ENCODE peak calls at places on chromosomes 16 and 17, in six cellular contexts. Q is psoas muscle, T is adrenal gland, G is tibial artery, X is mammary epithelial cell, D is OCI-LY7. V is an unnamed sample.
A peak's percentile ranks its signal among the peaks of the same experiment; 100 is the strongest.

GRCh38 chr16:30984669-30985400 is at the start of gene HSD3B7:
- DNase-seq in G (peak; percentile 93), T (peak; percentile 92), X (peak; percentile 64), Q (peak; percentile 94), D (peak; percentile 69), V (peak; percentile 93)

GRCh38 chr17:81037026-81037782 is 2.3 kb downstream of the BAIAP2 start:
- DNase-seq in G (peak; percentile 92), Q (peak; percentile 84), X (no peak), D (no peak), T (peak; percentile 70), V (peak; percentile 91)

GRCh38 chr16:66335704-66336329 is 30.7 kb upstream of the CDH5 start:
- DNase-seq in X (no peak), G (no peak), D (no peak), T (peak; percentile 22), Q (no peak), V (no peak)

GRCh38 chr16:10765772-10766171 is 22.1 kb downstream of the NUBP1 start:
- DNase-seq in Q (no peak), X (no peak), D (no peak), T (no peak), G (no peak), V (no peak)

GRCh38 chr17:70527364-70527888 is 358.1 kb downstream of the KCNJ2 start:
- DNase-seq in X (no peak), G (no peak), T (no peak), D (no peak), Q (no peak), V (no peak)

GRCh38 chr17:16352303-16352837 is 899 bp downstream of the CENPV start:
- DNase-seq in Q (peak; percentile 39), T (peak; percentile 43), X (peak; percentile 19), G (peak; percentile 63), D (peak; percentile 51), V (peak; percentile 76)

GRCh38 chr17:42016411-42016831 is 818 bp downstream of the DNAJC7 start:
- DNase-seq in D (peak; percentile 16), X (peak; percentile 14), Q (no peak), G (no peak), T (peak; percentile 33), V (no peak)

GRCh38 chr17:17208013-17208412 is 1.9 kb upstream of the PLD6 start:
- DNase-seq in G (no peak), X (no peak), Q (no peak), D (no peak), T (no peak), V (no peak)

DNA sequence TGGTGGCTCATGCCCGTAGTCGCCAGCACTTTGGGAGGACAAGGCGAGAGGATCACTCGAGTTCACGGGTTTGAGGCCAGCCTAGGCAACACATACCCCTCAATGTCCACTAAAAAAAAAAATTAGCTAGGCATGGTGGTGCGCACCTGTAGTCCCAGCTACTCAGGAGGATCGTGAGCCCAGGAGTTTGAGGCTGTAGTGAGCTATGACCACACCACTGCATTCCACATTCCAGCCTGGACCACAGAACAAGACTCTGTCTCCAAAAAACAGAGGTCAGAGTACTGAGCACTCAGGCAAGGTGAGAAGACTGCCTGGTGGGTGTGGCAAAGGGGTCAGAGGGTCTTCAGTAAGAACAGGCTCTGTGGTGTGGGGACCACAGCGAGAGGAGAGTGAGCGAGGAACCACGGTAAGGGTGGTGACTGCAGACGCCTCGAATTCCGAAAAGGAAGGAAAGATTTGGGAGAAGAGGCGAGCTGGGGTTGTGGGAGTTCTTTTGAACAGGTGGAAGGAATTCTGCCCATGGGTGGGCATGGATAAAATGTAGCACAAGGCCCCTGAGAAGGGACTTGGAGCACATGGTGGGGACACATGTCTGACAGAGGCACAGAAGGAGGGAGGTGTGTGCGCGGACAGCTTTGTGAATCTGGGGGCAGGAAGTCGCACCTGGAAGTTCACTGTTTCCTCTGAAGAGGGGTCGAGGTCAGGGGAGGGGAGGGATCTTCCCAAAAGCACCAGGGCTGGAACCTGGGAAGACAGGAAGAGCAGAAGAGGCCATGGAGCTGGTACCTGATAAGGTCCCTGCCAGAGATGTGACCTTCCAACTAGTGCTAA is 134.6 kb downstream of the PARN start:
- DNase-seq in Q (no peak), X (no peak), D (no peak), T (no peak), G (no peak), V (no peak)
- H3K4me1 ChIP-seq in Q (peaks cover 66% of the 10 kb centered on the region), X (peaks cover 24% of the 10 kb centered on the region), D (no peaks in the 10 kb centered on the region), T (peaks cover 27% of the 10 kb centered on the region), G (peaks cover 2% of the 10 kb centered on the region), V (peaks cover 15% of the 10 kb centered on the region)

GRCh38 chr16:78705694-78706093 is 606.2 kb downstream of the WWOX start:
- DNase-seq in D (peak; percentile 22), G (no peak), X (peak; percentile 66), Q (no peak), T (no peak), V (no peak)
- TF ChIP-seq CTCF in D (peak; percentile 74), G (no peak), X (peak; percentile 56), Q (peak; percentile 37), T (no peak), V (peak; percentile 47)

GRCh38 chr16:85908889-85909584 is 10.1 kb downstream of the IRF8 start:
- DNase-seq in D (peak; percentile 37), Q (no peak), T (no peak), X (no peak), G (no peak), V (no peak)
- H3K27ac ChIP-seq in D (peak overlapping the region; percentile 99), Q (no peak overlapping the region), T (peak overlapping the region; percentile 31), X (no peak overlapping the region), G (no peak overlapping the region), V (peak overlapping the region; percentile 21)

DNA sequence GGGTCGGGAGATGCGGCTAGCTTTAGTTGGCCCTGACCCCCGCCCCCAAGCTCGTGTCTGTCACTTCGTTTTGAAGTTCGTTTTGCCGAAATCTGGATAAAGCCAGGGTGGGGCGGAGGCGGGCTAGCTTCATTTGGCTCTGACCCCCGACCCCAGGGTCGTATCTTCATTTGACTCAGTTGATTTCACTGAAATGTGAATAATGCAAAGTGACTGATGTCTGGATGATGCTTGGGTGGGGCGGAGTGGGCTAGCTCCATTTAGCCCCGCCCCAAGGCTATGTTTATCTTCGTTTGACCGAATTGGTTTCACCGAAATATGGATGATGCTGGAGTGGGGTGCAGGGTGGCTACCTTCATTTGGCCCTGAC is 667 bp downstream of the PSMD7 start:
- DNase-seq in X (peak; percentile 25), D (peak; percentile 50), Q (peak; percentile 55), T (peak; percentile 26), G (no peak), V (no peak)
- H3K4me1 ChIP-seq in X (peaks cover 16% of the 10 kb centered on the region), D (peaks cover 30% of the 10 kb centered on the region), Q (peaks cover 31% of the 10 kb centered on the region), T (peaks cover 9% of the 10 kb centered on the region), G (peaks cover 5% of the 10 kb centered on the region), V (no peaks in the 10 kb centered on the region)